ENCODE peak calls at places on chromosomes 2 and 18, in seven cellular contexts. One of them, this sample, is unnamed.

GRCh38 chr2:98912221-98912851 is 23.7 kb downstream of the CRACDL start:
- DNase-seq in kidney epithelial cell: peak; percentile 76
- DNase-seq in hepatocyte: peak; percentile 62
- DNase-seq in vagina: peak; percentile 91
- DNase-seq in omental fat pad: no peak
- DNase-seq in BE2C: no peak
- DNase-seq in dorsolateral prefrontal cortex: peak; percentile 82
- DNase-seq in this sample: no peak

GRCh38 chr2:74577448-74577847 is 22.9 kb downstream of the DOK1 start:
- DNase-seq in kidney epithelial cell: no peak
- DNase-seq in hepatocyte: no peak
- DNase-seq in vagina: no peak
- DNase-seq in omental fat pad: no peak
- DNase-seq in BE2C: no peak
- DNase-seq in dorsolateral prefrontal cortex: no peak
- DNase-seq in this sample: no peak

GRCh38 chr2:144648837-144649485 is 129.0 kb upstream of the ZEB2 start:
- DNase-seq in kidney epithelial cell: no peak
- DNase-seq in hepatocyte: no peak
- DNase-seq in vagina: no peak
- DNase-seq in omental fat pad: no peak
- DNase-seq in BE2C: no peak
- DNase-seq in dorsolateral prefrontal cortex: no peak
- DNase-seq in this sample: no peak

GRCh38 chr2:95017836-95018235 is 7.7 kb upstream of the MAL start:
- DNase-seq in kidney epithelial cell: no peak
- DNase-seq in hepatocyte: no peak
- DNase-seq in vagina: no peak
- DNase-seq in omental fat pad: no peak
- DNase-seq in BE2C: no peak
- DNase-seq in dorsolateral prefrontal cortex: no peak
- DNase-seq in this sample: no peak

GRCh38 chr2:24304098-24304497 is 56.2 kb downstream of the ITSN2 start:
- DNase-seq in kidney epithelial cell: peak; percentile 4
- DNase-seq in hepatocyte: peak; percentile 48
- DNase-seq in vagina: no peak
- DNase-seq in omental fat pad: peak; percentile 49
- DNase-seq in BE2C: peak; percentile 35
- DNase-seq in dorsolateral prefrontal cortex: no peak
- DNase-seq in this sample: no peak

GRCh38 chr2:94995516-94995915 is 30.0 kb upstream of the MAL start:
- DNase-seq in kidney epithelial cell: no peak
- DNase-seq in hepatocyte: no peak
- DNase-seq in vagina: no peak
- DNase-seq in omental fat pad: no peak
- DNase-seq in BE2C: no peak
- DNase-seq in dorsolateral prefrontal cortex: peak; percentile 1
- DNase-seq in this sample: no peak

GRCh38 chr2:3672861-3673670 is 15.1 kb downstream of the ALLC start:
- DNase-seq in kidney epithelial cell: no peak
- DNase-seq in hepatocyte: no peak
- DNase-seq in vagina: peak; percentile 72
- DNase-seq in omental fat pad: no peak
- DNase-seq in BE2C: peak; percentile 69
- DNase-seq in dorsolateral prefrontal cortex: no peak
- DNase-seq in this sample: no peak

GRCh38 chr18:45626330-45627203 is 11.3 kb downstream of the SLC14A2 start:
- DNase-seq in kidney epithelial cell: no peak
- DNase-seq in hepatocyte: peak; percentile 39
- DNase-seq in vagina: no peak
- DNase-seq in omental fat pad: no peak
- DNase-seq in BE2C: no peak
- DNase-seq in dorsolateral prefrontal cortex: no peak
- DNase-seq in this sample: peak; percentile 60

GRCh38 chr2:173986805-173987204 is 21.6 kb upstream of the SP3 start:
- DNase-seq in kidney epithelial cell: no peak
- DNase-seq in hepatocyte: no peak
- DNase-seq in vagina: no peak
- DNase-seq in omental fat pad: no peak
- DNase-seq in BE2C: no peak
- DNase-seq in dorsolateral prefrontal cortex: no peak
- DNase-seq in this sample: no peak

GRCh38 chr2:229780856-229781773 is 66.8 kb upstream of the DNER start:
- DNase-seq in kidney epithelial cell: no peak
- DNase-seq in hepatocyte: peak; percentile 39
- DNase-seq in vagina: no peak
- DNase-seq in omental fat pad: no peak
- DNase-seq in BE2C: no peak
- DNase-seq in dorsolateral prefrontal cortex: no peak
- DNase-seq in this sample: peak; percentile 8
- TF ChIP-seq CTCF in kidney epithelial cell: peak; percentile 89
- TF ChIP-seq CTCF in hepatocyte: peak; percentile 82
- TF ChIP-seq CTCF in vagina: peak; percentile 57
- TF ChIP-seq CTCF in omental fat pad: no peak
- TF ChIP-seq CTCF in BE2C: peak; percentile 93
- TF ChIP-seq CTCF in dorsolateral prefrontal cortex: peak; percentile 91
- TF ChIP-seq CTCF in this sample: peak; percentile 87

DNA sequence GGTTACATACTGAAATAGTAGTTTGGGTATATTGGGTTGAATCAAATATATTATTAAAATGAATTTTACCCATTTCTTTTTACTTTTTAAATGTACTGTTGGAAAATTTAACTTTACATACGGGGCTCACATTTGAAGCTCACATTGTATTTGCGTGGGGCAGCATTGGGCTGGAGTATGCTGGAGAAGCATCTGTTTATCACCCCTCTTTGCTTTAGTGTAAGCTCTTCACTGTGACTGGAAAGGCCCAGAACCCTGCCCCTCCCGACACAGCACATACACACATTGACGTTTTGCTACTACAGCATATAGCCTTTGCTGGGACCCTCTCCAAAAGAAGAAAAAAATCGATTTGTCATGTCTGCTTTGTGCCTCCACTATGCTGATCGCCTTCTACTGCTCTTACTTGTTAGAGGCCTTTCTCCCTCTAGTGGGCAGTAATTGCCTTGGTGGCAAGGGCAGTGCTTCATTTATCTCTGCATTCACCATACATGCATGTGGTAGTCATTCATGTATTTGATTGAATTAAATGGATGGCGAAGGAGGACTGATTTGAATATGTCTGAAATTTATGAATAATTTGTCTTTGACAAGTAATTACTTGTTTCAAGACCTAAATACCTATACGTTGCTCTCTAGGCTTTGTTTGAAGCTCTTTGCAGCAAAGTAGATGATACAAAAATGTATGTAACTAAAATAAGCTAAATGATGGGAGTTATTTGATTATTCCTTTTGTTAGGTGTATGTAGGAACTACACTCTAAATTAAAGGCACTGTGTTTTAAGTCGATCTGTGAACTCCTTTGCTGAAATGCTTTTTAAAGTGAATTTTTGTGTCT is 37.4 kb downstream of the VAPA start:
- DNase-seq in kidney epithelial cell: peak; percentile 35
- DNase-seq in hepatocyte: peak; percentile 59
- DNase-seq in vagina: no peak
- DNase-seq in omental fat pad: no peak
- DNase-seq in BE2C: peak; percentile 42
- DNase-seq in dorsolateral prefrontal cortex: no peak
- DNase-seq in this sample: peak; percentile 17
- TF ChIP-seq CTCF in kidney epithelial cell: peak; percentile 64
- TF ChIP-seq CTCF in hepatocyte: peak; percentile 61
- TF ChIP-seq CTCF in vagina: peak; percentile 51
- TF ChIP-seq CTCF in omental fat pad: no peak
- TF ChIP-seq CTCF in BE2C: peak; percentile 72
- TF ChIP-seq CTCF in dorsolateral prefrontal cortex: peak; percentile 77
- TF ChIP-seq CTCF in this sample: peak; percentile 59

GRCh38 chr2:23092831-23093230 is 292.1 kb upstream of the KLHL29 start:
- DNase-seq in kidney epithelial cell: peak; percentile 2
- DNase-seq in hepatocyte: peak; percentile 72
- DNase-seq in vagina: no peak
- DNase-seq in omental fat pad: no peak
- DNase-seq in BE2C: no peak
- DNase-seq in dorsolateral prefrontal cortex: no peak
- DNase-seq in this sample: peak; percentile 24

GRCh38 chr2:23091900-23092299 is 293.1 kb upstream of the KLHL29 start:
- DNase-seq in kidney epithelial cell: no peak
- DNase-seq in hepatocyte: no peak
- DNase-seq in vagina: no peak
- DNase-seq in omental fat pad: no peak
- DNase-seq in BE2C: no peak
- DNase-seq in dorsolateral prefrontal cortex: no peak
- DNase-seq in this sample: no peak

DNA sequence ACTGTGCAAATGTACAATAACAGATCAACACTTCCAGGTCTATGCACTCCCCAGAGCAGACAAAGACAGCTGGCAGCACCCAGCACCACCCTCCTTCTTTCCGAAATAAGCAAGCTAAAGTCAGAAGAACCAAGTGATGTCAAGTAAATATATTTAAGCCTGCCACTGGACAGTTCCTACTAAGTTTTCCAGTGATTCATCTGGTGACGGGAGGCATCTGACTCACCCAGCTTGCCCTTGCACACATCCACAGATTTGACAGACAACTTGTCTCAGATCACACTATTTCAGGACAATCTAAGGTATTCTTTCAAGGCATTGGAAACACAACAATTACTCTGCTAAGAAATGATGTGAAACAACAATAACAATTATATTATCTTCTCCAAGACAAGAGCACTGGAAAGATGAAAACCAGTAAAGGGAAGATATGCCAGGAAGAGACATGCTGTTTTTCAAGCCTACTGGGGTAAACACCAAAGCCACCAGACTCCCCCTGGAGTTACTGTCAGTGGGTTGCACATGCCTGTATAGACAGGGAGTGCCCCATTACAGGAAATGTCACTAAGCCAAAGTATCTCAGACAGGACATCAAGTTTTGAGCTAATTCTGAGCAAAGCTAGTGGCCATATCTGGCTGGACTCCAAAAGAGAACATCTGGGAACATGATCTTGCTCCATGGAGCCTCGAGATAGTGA is 287.9 kb upstream of the KLHL29 start:
- DNase-seq in kidney epithelial cell: peak; percentile 1
- DNase-seq in hepatocyte: peak; percentile 12
- DNase-seq in vagina: no peak
- DNase-seq in omental fat pad: no peak
- DNase-seq in BE2C: peak; percentile 14
- DNase-seq in dorsolateral prefrontal cortex: no peak
- DNase-seq in this sample: no peak
- TF ChIP-seq CTCF in kidney epithelial cell: no peak
- TF ChIP-seq CTCF in hepatocyte: no peak
- TF ChIP-seq CTCF in vagina: no peak
- TF ChIP-seq CTCF in omental fat pad: no peak
- TF ChIP-seq CTCF in BE2C: peak; percentile 57
- TF ChIP-seq CTCF in dorsolateral prefrontal cortex: no peak
- TF ChIP-seq CTCF in this sample: no peak

GRCh38 chr2:8125741-8126691 is 555.8 kb upstream of the ID2 start:
- DNase-seq in kidney epithelial cell: no peak
- DNase-seq in hepatocyte: peak; percentile 66
- DNase-seq in vagina: no peak
- DNase-seq in omental fat pad: no peak
- DNase-seq in BE2C: no peak
- DNase-seq in dorsolateral prefrontal cortex: no peak
- DNase-seq in this sample: no peak
- TF ChIP-seq CTCF in kidney epithelial cell: no peak
- TF ChIP-seq CTCF in hepatocyte: no peak
- TF ChIP-seq CTCF in vagina: no peak
- TF ChIP-seq CTCF in omental fat pad: no peak
- TF ChIP-seq CTCF in BE2C: no peak
- TF ChIP-seq CTCF in dorsolateral prefrontal cortex: no peak
- TF ChIP-seq CTCF in this sample: no peak